ENCODE peak calls at places on chromosomes 12 and 14, in four cellular contexts. One of them, this sample, is unnamed.

GRCh38 chr14:74838141-74838540 is 37.8 kb downstream of the PROX2 start:
- DNase-seq in IMR-90: peak
- DNase-seq in H1: no peak
- DNase-seq in H9: no peak
- DNase-seq in this sample: no peak

GRCh38 chr14:35189422-35189821 is 67.1 kb downstream of the PRORP start:
- DNase-seq in H1: no peak
- DNase-seq in IMR-90: no peak
- DNase-seq in H9: no peak
- DNase-seq in this sample: no peak

GRCh38 chr12:18737819-18738218 is at the start of the genes CAPZA3 and PLCZ1:
- DNase-seq in H1: no peak
- DNase-seq in H9: no peak
- DNase-seq in IMR-90: no peak
- DNase-seq in this sample: no peak

GRCh38 chr14:74882103-74882920 is 596 bp downstream of the DLST start:
- DNase-seq in H9: no peak
- DNase-seq in H1: no peak
- DNase-seq in IMR-90: peak
- DNase-seq in this sample: peak

GRCh38 chr12:12689672-12690287 is 6.2 kb downstream of the GPR19 start:
- DNase-seq in H1: no peak
- DNase-seq in IMR-90: peak
- DNase-seq in H9: no peak
- DNase-seq in this sample: no peak

GRCh38 chr12:53676715-53677611 is 1.1 kb upstream of the ATP5MC2 start:
- DNase-seq in H1: no peak
- DNase-seq in IMR-90: peak
- DNase-seq in H9: peak
- DNase-seq in this sample: peak

GRCh38 chr14:67820428-67820881 is 876 bp downstream of the RAD51B start:
- DNase-seq in IMR-90: peak
- DNase-seq in H1: no peak
- DNase-seq in H9: peak
- DNase-seq in this sample: no peak

GRCh38 chr12:47156167-47156736 is 76.5 kb upstream of the AMIGO2 start:
- DNase-seq in H9: no peak
- DNase-seq in H1: no peak
- DNase-seq in IMR-90: peak
- DNase-seq in this sample: no peak

GRCh38 chr14:54609576-54609975 is 42.6 kb downstream of the SAMD4A start:
- DNase-seq in H1: no peak
- DNase-seq in IMR-90: no peak
- DNase-seq in H9: no peak
- DNase-seq in this sample: no peak

GRCh38 chr12:22527999-22528398 is 16.3 kb downstream of the C2CD5 start:
- DNase-seq in IMR-90: peak
- DNase-seq in H9: no peak
- DNase-seq in H1: no peak
- DNase-seq in this sample: no peak

GRCh38 chr14:90871605-90872233 is 55.5 kb upstream of the TTC7B start:
- DNase-seq in IMR-90: peak
- DNase-seq in H9: no peak
- DNase-seq in H1: no peak
- DNase-seq in this sample: no peak

GRCh38 chr14:76995279-76996035 is 33.1 kb downstream of the IRF2BPL start:
- DNase-seq in IMR-90: no peak
- DNase-seq in H9: no peak
- DNase-seq in H1: no peak
- DNase-seq in this sample: no peak

GRCh38 chr12:17301544-17301943 is 695.6 kb upstream of the LMO3 start:
- DNase-seq in H1: peak
- DNase-seq in H9: no peak
- DNase-seq in IMR-90: no peak
- DNase-seq in this sample: no peak

GRCh38 chr12:78928200-78929074 is 63.9 kb downstream of the SYT1 start:
- DNase-seq in IMR-90: peak
- DNase-seq in H9: no peak
- DNase-seq in H1: no peak
- DNase-seq in this sample: no peak

GRCh38 chr12:25924535-25925001 is 33.9 kb upstream of the RASSF8 start:
- DNase-seq in IMR-90: no peak
- DNase-seq in H1: no peak
- DNase-seq in H9: no peak
- DNase-seq in this sample: no peak

GRCh38 chr12:75587340-75588106 is 76.1 kb upstream of the KRR1 start:
- DNase-seq in H1: no peak
- DNase-seq in H9: no peak
- DNase-seq in IMR-90: peak
- DNase-seq in this sample: no peak

GRCh38 chr14:77026166-77026929 is 2.2 kb downstream of the IRF2BPL start:
- DNase-seq in H9: no peak
- DNase-seq in H1: no peak
- DNase-seq in IMR-90: peak
- DNase-seq in this sample: peak

GRCh38 chr12:80419660-80420059 is 24.4 kb upstream of the PTPRQ start:
- DNase-seq in IMR-90: peak
- DNase-seq in H9: no peak
- DNase-seq in H1: no peak
- DNase-seq in this sample: no peak

DNA sequence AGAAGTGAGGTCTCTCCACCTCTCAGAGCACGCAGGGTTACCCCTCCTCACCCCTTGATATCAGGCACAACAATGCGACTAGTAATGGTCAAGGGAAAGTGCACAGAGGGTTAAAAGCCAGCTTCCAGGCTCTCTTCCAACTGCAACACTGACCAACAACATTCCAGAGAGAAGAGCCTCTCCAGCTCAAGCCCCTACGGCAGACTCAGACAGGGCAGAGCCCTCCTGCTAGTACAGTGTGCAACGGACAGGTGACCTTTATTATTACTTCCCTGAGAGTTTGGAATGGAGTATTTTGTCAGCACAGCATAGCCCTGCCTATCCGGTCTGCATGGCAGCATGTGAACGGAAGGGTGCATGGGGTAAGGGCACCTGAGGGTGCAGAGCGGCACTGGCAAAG is 73.0 kb downstream of the PTPN21 start:
- DNase-seq in IMR-90: peak
- DNase-seq in H1: no peak
- DNase-seq in H9: no peak
- DNase-seq in this sample: no peak
- H3K27ac ChIP-seq in IMR-90: no peak
- H3K27ac ChIP-seq in H1: peak
- H3K27ac ChIP-seq in H9: no peak
- H3K27ac ChIP-seq in this sample: no peak

GRCh38 chr12:121795029-121795977 is 1.8 kb upstream of the RHOF start:
- DNase-seq in H9: peak
- DNase-seq in IMR-90: peak
- DNase-seq in H1: peak
- DNase-seq in this sample: peak
- H4K91ac ChIP-seq in H9: no peak
- H4K91ac ChIP-seq in IMR-90: peak
- H4K91ac ChIP-seq in H1: no peak
- H4K91ac ChIP-seq in this sample: no peak

GRCh38 chr14:96103560-96104460 is 64.6 kb downstream of the C14orf132 start:
- DNase-seq in H1: no peak
- DNase-seq in H9: no peak
- DNase-seq in IMR-90: no peak
- DNase-seq in this sample: no peak

GRCh38 chr14:96106891-96107290 is 67.7 kb downstream of the C14orf132 start:
- DNase-seq in IMR-90: no peak
- DNase-seq in H9: no peak
- DNase-seq in H1: no peak
- DNase-seq in this sample: no peak

GRCh38 chr14:96105921-96106441 is 66.8 kb downstream of the C14orf132 start:
- DNase-seq in IMR-90: no peak
- DNase-seq in H9: no peak
- DNase-seq in H1: no peak
- DNase-seq in this sample: no peak

GRCh38 chr14:96104469-96105057 is 65.4 kb downstream of the C14orf132 start:
- DNase-seq in IMR-90: peak
- DNase-seq in H9: no peak
- DNase-seq in H1: no peak
- DNase-seq in this sample: no peak

GRCh38 chr14:96105089-96105920 is 66.1 kb downstream of the C14orf132 start:
- DNase-seq in H9: no peak
- DNase-seq in H1: no peak
- DNase-seq in IMR-90: no peak
- DNase-seq in this sample: no peak
- H3K27ac ChIP-seq in H9: no peak
- H3K27ac ChIP-seq in H1: no peak
- H3K27ac ChIP-seq in IMR-90: peak
- H3K27ac ChIP-seq in this sample: no peak

DNA sequence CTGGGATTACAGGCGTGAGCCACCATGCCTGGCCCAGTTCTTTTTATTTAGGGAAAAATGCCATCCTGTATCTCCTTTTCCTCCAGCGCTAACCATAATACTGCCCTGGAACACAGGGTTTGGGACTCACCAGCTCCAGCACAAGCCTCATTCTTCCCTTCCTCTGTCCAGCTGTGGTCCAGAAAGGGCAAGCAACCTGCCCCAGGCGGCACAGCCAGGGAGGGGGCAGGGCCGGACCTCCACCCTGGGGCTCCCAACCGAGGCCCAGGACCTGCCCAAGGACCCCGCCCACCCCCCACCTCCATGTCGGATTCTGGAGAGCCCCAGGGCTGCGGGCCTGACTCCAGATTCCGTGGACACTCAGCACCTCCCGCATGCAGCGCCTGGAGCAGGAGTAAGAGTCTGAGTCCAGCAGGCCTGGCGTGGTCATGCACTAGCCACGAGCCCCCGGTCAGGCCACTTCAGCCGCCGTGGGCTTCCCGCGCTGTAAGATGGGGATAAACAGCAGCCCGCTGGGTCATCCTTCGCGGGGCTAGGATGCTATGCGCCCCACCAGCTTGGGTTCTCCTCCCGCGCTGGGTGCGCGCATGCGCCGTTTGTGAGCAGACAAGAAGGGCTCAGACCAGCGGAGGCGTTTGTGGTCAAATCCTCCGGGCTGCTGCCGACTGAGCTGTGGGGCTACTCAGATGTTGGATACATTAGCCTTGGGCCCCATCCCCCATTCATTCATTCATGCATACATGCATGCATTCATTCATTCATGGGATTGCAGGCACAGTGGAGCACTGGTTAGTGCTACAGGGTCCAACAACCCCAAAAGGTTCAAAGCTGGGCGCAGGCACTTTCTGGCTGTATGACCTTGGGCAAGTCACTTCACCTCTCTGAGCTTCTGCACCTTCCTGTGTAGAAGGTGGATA is 16.3 kb downstream of the TMEM119 start:
- DNase-seq in IMR-90: no peak
- DNase-seq in H1: no peak
- DNase-seq in H9: no peak
- DNase-seq in this sample: no peak
- H4K91ac ChIP-seq in IMR-90: no peak
- H4K91ac ChIP-seq in H1: no peak
- H4K91ac ChIP-seq in H9: no peak
- H4K91ac ChIP-seq in this sample: no peak

GRCh38 chr14:52724360-52724644 is 5.7 kb upstream of the STYX start:
- DNase-seq in H1: no peak
- DNase-seq in H9: no peak
- DNase-seq in IMR-90: no peak
- DNase-seq in this sample: no peak

GRCh38 chr14:52729585-52729924 is 411 bp upstream of the STYX start:
- DNase-seq in IMR-90: no peak
- DNase-seq in H1: no peak
- DNase-seq in H9: no peak
- DNase-seq in this sample: no peak

GRCh38 chr14:52723514-52724359 is 6.2 kb upstream of the STYX start:
- DNase-seq in H1: no peak
- DNase-seq in IMR-90: no peak
- DNase-seq in H9: no peak
- DNase-seq in this sample: no peak
- H3K27ac ChIP-seq in H1: no peak
- H3K27ac ChIP-seq in IMR-90: no peak
- H3K27ac ChIP-seq in H9: no peak
- H3K27ac ChIP-seq in this sample: no peak

GRCh38 chr12:104488383-104488782 is 31.6 kb downstream of the CHST11 start:
- DNase-seq in IMR-90: no peak
- DNase-seq in H9: no peak
- DNase-seq in H1: no peak
- DNase-seq in this sample: no peak
- H4K91ac ChIP-seq in IMR-90: no peak
- H4K91ac ChIP-seq in H9: no peak
- H4K91ac ChIP-seq in H1: peak
- H4K91ac ChIP-seq in this sample: peak

GRCh38 chr14:60646202-60646886 is 2.9 kb downstream of the SIX1 start:
- DNase-seq in H9: peak
- DNase-seq in IMR-90: no peak
- DNase-seq in H1: no peak
- DNase-seq in this sample: peak
- H3K27ac ChIP-seq in H9: no peak
- H3K27ac ChIP-seq in IMR-90: peak
- H3K27ac ChIP-seq in H1: no peak
- H3K27ac ChIP-seq in this sample: no peak

GRCh38 chr12:88163371-88163770 is 21.3 kb downstream of the TMTC3 start:
- DNase-seq in IMR-90: no peak
- DNase-seq in H1: no peak
- DNase-seq in H9: no peak
- DNase-seq in this sample: no peak
- H4K91ac ChIP-seq in IMR-90: no peak
- H4K91ac ChIP-seq in H1: no peak
- H4K91ac ChIP-seq in H9: no peak
- H4K91ac ChIP-seq in this sample: no peak

This sample was measured in neuronal stem cell.